ENCODE peak calls at places on chromosome 17, in four cellular contexts. R is tibial nerve, P is H1, L is stomach. D is an unnamed sample.

GRCh38 chr17:49016775-49017463 is 19.7 kb downstream of the IGF2BP1 start:
- DNase-seq in R (no peak), P (peak), L (peak), D (peak)

GRCh38 chr17:63984651-63985386 is 12.1 kb upstream of the SCN4A start:
- DNase-seq in R (no peak), P (no peak), L (peak), D (peak)

GRCh38 chr17:72955391-72956140 is 136.9 kb downstream of the SLC39A11 start:
- DNase-seq in R (no peak), P (no peak), L (no peak), D (no peak)

GRCh38 chr17:6641374-6641818 is 536 bp downstream of the TXNDC17 start:
- DNase-seq in R (no peak), P (no peak), L (no peak), D (no peak)

GRCh38 chr17:80826955-80827645 is 164.5 kb upstream of the CHMP6 start:
- DNase-seq in R (peak), P (no peak), L (no peak), D (peak)

GRCh38 chr17:5254903-5255521 is 20.4 kb upstream of the SCIMP start:
- DNase-seq in R (no peak), P (no peak), L (no peak), D (no peak)

GRCh38 chr17:59964455-59965328 is at the start of gene RNFT1:
- DNase-seq in R (peak), P (peak), L (peak), D (peak)

GRCh38 chr17:2438823-2439222 is 38.0 kb upstream of the MNT start:
- DNase-seq in R (no peak), P (no peak), L (no peak), D (no peak)

GRCh38 chr17:35714988-35715387 is 16.5 kb upstream of the RASL10B start:
- DNase-seq in R (no peak), P (no peak), L (no peak), D (no peak)

GRCh38 chr17:37179893-37180292 is 195.9 kb upstream of the C17orf78 start:
- DNase-seq in R (no peak), P (no peak), L (no peak), D (no peak)

DNA sequence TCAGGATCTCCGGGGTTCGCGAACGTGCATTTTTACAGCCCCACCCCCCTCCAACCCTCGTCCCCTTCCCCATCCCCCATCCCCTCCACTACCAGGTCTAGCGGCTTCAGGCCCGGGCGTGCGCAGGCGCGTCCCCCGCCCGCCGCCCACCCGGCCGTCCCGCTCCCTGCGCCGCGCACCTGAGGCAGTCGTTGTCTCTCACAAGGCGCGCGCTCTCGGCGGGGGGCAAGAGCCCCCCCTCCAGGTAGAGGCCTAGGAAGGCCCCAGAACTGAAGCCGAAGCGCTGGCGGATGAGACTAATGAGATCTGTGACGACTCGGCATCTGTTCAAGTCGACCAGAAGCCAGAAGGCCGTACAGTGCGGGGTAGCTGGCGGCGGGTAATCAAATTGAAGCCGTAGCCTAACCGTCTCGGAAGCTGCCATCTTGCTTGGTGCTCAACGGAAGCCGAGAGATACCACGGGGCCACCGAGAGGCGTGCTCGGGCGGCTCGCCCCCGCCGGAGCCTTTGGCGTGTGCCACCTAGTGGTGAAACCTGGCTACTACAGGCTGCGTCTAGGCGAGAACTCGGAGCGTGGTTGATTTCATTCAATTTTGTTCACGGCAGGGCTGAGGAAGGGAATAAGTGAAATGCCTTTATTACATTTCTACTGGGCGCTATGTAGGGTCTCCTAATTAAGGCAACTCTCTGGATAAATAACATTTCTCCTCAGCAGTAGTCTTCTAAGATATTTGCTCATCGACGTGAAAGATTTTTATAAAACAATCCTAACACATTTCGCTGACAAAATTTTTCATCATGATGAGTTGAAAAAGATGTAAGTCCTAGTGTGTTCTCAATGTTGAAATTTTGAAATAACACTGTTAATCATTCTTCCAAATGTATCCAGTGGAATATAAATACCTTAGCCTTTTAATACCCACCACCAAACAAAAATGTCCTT is at the start of gene COIL:
- DNase-seq in R (peak), P (peak), L (peak), D (peak)
- TF ChIP-seq EP300 in R (peak), P (no peak), L (no peak), D (no peak)

GRCh38 chr17:57876023-57876865 is 26.4 kb upstream of the MRPS23 start:
- DNase-seq in R (no peak), P (no peak), L (no peak), D (no peak)
- TF ChIP-seq EP300 in R (no peak), P (no peak), L (no peak), D (no peak)

DNA sequence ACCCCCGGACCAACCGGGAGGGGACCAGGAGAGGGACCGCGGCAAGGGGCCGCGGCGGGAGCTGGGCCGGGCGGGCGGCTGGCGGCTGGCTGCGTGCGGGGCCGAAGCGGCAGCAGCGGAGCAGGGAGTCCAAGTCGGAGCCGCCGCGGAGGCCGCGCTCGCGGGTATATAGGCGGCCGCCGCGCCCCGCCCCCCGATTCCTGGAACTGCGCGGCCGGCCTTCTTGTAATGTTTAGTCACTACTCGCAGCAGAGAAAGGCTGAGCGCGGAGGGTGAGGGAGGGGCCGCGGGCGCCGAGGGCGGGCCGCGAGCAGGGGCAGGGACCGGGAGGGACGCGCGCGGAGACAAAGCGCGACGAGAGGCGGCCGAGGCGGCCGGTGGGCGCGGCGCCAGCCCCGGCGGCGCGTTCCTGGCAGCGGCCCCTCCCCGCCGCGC is at the start of gene SOCS3:
- DNase-seq in R (peak), P (peak), L (peak), D (peak)
- TF ChIP-seq EP300 in R (peak), P (no peak), L (peak), D (no peak)

GRCh38 chr17:58960068-58960467 is 146.6 kb downstream of the TRIM37 start:
- DNase-seq in R (no peak), P (no peak), L (no peak), D (no peak)
- TF ChIP-seq EP300 in R (no peak), P (no peak), L (no peak), D (no peak)

DNA sequence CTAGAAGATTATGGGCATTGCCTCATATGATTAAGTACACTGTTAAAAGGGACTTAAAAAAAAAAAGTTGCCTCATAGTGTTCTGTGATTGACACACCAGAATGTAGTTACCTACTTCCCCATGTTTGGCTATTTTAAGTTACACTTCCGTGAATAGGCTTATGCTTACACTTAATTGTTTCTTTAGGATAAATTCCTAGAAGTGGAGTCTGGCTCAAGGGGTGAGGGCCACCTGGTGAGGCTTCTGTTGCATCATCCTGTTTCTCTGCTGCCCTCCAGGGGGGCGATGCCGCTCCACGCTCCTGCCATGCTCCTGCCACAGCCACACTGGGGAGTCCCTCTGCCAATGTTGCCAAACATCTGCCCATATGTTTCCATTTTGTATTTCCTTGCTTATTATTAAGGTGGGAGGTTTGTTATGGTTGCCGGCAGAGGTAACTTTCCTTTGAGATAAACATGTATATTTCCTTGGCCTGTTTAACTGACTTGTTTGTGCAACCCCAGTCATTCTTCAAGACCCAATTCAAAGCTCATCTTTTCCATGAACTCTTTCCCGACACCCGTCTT is 73.1 kb downstream of the KSR1 start:
- DNase-seq in R (no peak), P (no peak), L (no peak), D (no peak)
- TF ChIP-seq EP300 in R (peak), P (no peak), L (no peak), D (no peak)

GRCh38 chr17:17182601-17183136 is 23.5 kb downstream of the PLD6 start:
- DNase-seq in R (no peak), P (no peak), L (no peak), D (no peak)
- TF ChIP-seq EP300 in R (no peak), P (no peak), L (no peak), D (no peak)

DNA sequence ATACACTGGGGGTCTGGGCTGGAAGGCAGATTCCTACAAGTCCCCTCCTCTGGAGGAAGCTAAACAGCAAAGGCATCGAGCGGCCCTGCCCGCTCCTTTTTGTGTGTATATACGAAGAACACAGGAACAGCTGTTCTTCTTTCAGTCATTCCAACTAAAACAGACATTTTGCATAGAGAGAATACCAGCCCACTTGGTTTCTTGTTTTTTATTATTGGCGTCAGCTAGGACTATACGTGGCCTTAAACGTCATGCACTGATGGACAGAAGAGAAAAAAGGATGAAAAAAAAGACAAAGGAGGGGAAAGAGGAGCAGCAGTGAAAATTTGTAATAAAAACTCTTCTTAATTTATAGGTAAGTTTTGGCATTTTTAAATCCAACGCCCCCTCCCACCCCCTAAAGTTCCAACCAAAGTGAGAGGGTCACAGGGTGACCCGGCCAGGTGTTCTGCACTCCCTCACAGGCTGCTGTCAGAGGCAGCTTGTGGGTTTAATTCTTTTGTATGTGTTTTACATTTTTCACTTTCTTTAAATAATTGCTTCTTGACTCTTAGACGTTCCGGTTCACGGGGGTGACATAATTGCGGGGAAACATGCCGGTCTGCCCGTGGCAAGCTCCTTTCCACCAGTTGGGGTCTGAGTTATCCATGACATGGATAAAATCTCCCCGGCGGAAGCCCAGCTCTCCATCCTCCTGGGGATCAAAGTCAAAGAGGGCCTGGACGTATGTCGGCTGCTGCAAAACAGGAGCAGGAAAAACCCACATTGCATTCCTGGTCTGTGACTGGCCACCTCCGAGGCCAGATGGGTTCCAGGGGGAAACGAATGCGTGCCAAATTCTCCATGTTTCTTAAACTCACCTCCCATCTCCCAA is 30.8 kb upstream of the SLC25A19 start:
- DNase-seq in R (no peak), P (no peak), L (no peak), D (no peak)
- TF ChIP-seq EP300 in R (no peak), P (no peak), L (no peak), D (no peak)

GRCh38 chr17:1110524-1110843 is 69.3 kb downstream of the ABR start:
- DNase-seq in R (no peak), P (peak), L (no peak), D (no peak)

GRCh38 chr17:1110844-1111598 is 68.8 kb downstream of the ABR start:
- DNase-seq in R (no peak), P (peak), L (no peak), D (no peak)

GRCh38 chr17:1108560-1108809 is 71.3 kb downstream of the ABR start:
- DNase-seq in R (no peak), P (no peak), L (no peak), D (no peak)

GRCh38 chr17:1108810-1109605 is 70.8 kb downstream of the ABR start:
- DNase-seq in R (no peak), P (peak), L (peak), D (no peak)

DNA sequence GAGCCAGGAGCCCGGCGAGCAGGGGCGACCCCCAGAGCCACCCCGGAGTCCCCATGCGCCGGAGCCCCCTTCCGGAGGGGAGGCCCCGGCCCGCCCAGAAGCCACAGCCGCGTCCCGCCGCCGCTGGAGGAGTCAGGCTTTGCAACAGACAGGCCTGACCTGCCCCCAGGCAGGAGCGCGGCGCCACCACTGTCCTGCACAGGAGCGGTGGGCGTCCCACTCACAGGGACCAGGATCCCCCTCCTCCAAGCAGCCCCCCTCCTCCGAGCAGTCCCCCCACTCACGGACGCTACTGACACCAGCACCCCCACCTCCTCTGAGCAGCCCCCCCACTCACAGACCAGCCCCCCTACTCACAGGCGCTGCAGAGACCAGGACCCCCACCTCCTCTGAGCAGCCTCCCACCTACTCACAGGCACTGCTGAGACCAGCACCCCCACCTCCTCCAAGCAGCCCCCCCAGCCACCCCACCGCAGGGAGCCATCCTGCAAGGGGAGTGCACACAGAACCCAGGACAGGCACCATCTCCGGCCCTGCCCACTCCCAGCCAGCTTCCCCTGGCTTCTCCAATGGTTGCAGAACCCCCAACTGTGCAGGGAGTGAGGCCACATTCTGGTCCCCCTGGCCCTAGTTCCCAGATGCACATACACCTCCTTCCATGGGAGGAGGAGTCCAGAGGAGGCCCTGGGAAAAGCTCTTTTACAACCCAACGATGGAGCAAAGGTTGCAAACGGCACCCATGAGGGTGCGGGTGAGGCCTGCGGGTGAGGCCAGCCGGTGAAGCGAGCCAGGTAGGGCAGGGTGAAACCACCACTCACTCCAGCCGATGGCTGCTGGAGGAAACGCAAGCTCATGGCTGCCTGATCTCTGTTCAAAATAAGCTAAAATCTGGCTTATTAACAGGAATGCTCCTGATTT is 69.9 kb downstream of the ABR start:
- DNase-seq in R (no peak), P (peak), L (peak), D (no peak)
- TF ChIP-seq EP300 in R (no peak), P (no peak), L (no peak), D (no peak)

DNA sequence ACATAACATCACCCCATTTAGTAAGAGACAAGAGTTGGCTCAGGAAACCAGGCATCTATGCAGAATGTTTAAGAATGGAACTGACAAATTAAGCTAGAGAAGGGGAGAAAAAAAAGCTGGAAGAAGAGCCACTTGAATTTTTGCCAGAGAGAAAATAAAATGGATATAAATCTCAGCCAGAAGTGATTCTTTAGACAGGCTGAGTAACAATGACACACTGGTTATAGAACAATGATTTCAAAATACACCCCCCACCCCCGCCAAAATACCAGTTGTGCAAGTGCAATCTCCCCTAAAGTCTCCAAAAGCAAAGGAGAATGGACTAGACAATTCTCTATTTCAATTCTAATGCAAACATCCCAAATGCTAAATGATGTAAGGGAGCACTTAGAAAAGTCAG is 22.4 kb downstream of the LSM12 start:
- DNase-seq in R (no peak), P (no peak), L (no peak), D (no peak)
- TF ChIP-seq EP300 in R (no peak), P (no peak), L (no peak), D (no peak)

D was measured in suprapubic skin.